ENCODE peak calls at places on chromosomes 5 and 9, in five cellular contexts. L, B, E, K and M are unnamed samples. For H3K36me3 and H3K27me3, the result is how much of the 10 kb centered on the place peaks cover.

GRCh38 chr9:68847765-68848164 is 142.7 kb downstream of the PIP5K1B start:
- DNase-seq in L (no peak), B (no peak), E (no peak), K (no peak), M (no peak)

GRCh38 chr5:19987594-19988345 is at the start of gene CDH18:
- DNase-seq in L (peak), B (peak), E (peak), K (peak), M (peak)

GRCh38 chr5:16616536-16617271 is at the start of gene RETREG1:
- DNase-seq in L (peak), B (peak), E (peak), K (no peak), M (peak)

GRCh38 chr5:75340714-75341478 is 3.9 kb downstream of the HMGCR start:
- DNase-seq in L (no peak), B (no peak), E (no peak), K (no peak), M (no peak)

GRCh38 chr5:115333164-115333563 is 36.7 kb upstream of the CCDC112 start:
- DNase-seq in L (no peak), B (no peak), E (no peak), K (peak), M (no peak)

GRCh38 chr9:70195456-70195855 is 63.3 kb upstream of the SMC5 start:
- DNase-seq in L (no peak), B (no peak), E (no peak), K (peak), M (no peak)

GRCh38 chr9:84397822-84398221 is 57.3 kb upstream of the SLC28A3 start:
- DNase-seq in L (peak), B (no peak), E (no peak), K (peak), M (no peak)

GRCh38 chr5:157137691-157138090 is 5.0 kb downstream of the MED7 start:
- DNase-seq in L (no peak), B (no peak), E (no peak), K (no peak), M (no peak)

GRCh38 chr5:173324115-173325001 is 3.9 kb downstream of the STC2 start:
- DNase-seq in L (peak), B (peak), E (no peak), K (peak), M (peak)

GRCh38 chr5:159928122-159928960 is 12.1 kb downstream of the ADRA1B start:
- DNase-seq in L (peak), B (peak), E (no peak), K (peak), M (no peak)

GRCh38 chr5:125560476-125561225 is 814.2 kb upstream of the ZNF608 start:
- DNase-seq in L (no peak), B (no peak), E (no peak), K (peak), M (no peak)

GRCh38 chr5:42605490-42605889 is 151.1 kb upstream of the CCDC152 start:
- DNase-seq in L (no peak), B (no peak), E (no peak), K (no peak), M (no peak)

GRCh38 chr9:126050605-126050990 is 276.0 kb upstream of the MVB12B start:
- DNase-seq in L (no peak), B (no peak), E (no peak), K (no peak), M (no peak)

GRCh38 chr5:124948062-124948753 is 201.8 kb upstream of the ZNF608 start:
- DNase-seq in L (no peak), B (peak), E (peak), K (no peak), M (no peak)

GRCh38 chr5:149181702-149182101 is 40.4 kb downstream of the ABLIM3 start:
- DNase-seq in L (no peak), B (no peak), E (no peak), K (peak), M (no peak)

GRCh38 chr5:9784231-9784630 is 154.1 kb upstream of the TAS2R1 start:
- DNase-seq in L (no peak), B (no peak), E (no peak), K (no peak), M (no peak)

GRCh38 chr5:179607449-179607931 is 16.0 kb downstream of the HNRNPH1 start:
- DNase-seq in L (peak), B (peak), E (no peak), K (no peak), M (no peak)

GRCh38 chr5:178115136-178115834 is 2.0 kb downstream of the N4BP3 start:
- DNase-seq in L (peak), B (no peak), E (no peak), K (no peak), M (peak)

GRCh38 chr5:145495741-145496140 is 339.4 kb downstream of the PRELID2 start:
- DNase-seq in L (peak), B (peak), E (no peak), K (peak), M (no peak)

GRCh38 chr5:172078726-172079345 is 72.4 kb upstream of the FBXW11 start:
- DNase-seq in L (no peak), B (peak), E (no peak), K (no peak), M (no peak)

GRCh38 chr5:78364005-78364404 is 3.6 kb downstream of the SCAMP1 start:
- DNase-seq in L (no peak), B (no peak), E (no peak), K (no peak), M (no peak)

GRCh38 chr5:42462089-42462488 is 38.9 kb downstream of the GHR start:
- DNase-seq in L (peak), B (no peak), E (no peak), K (no peak), M (no peak)

GRCh38 chr5:67081259-67081658 is 115.3 kb downstream of the CD180 start:
- DNase-seq in L (no peak), B (no peak), E (no peak), K (no peak), M (no peak)

GRCh38 chr5:69493235-69493925 is 790 bp downstream of the OCLN start:
- DNase-seq in L (peak), B (no peak), E (peak), K (no peak), M (peak)

GRCh38 chr9:99680191-99680590 is 141.5 kb upstream of the NR4A3 start:
- DNase-seq in L (peak), B (no peak), E (no peak), K (peak), M (no peak)

GRCh38 chr5:59716029-59716428 is 177.5 kb downstream of the PDE4D start:
- DNase-seq in L (no peak), B (no peak), E (no peak), K (no peak), M (no peak)

GRCh38 chr5:173764321-173765029 is 123.7 kb upstream of the CPEB4 start:
- DNase-seq in L (peak), B (peak), E (peak), K (peak), M (peak)

GRCh38 chr5:154271466-154271865 is 80.9 kb downstream of the GALNT10 start:
- DNase-seq in L (peak), B (no peak), E (no peak), K (no peak), M (no peak)

GRCh38 chr5:32044904-32045303 is 129.2 kb downstream of the GOLPH3 start:
- DNase-seq in L (peak), B (no peak), E (no peak), K (peak), M (no peak)

GRCh38 chr5:168136340-168136739 is 155.1 kb upstream of the WWC1 start:
- DNase-seq in L (no peak), B (no peak), E (no peak), K (no peak), M (no peak)

GRCh38 chr9:21800931-21801682 is 1.3 kb upstream of the MTAP start:
- DNase-seq in L (peak), B (no peak), E (no peak), K (no peak), M (no peak)
- H3K4me3 ChIP-seq in L (peak), B (peak), E (peak), K (peak), M (no peak)

GRCh38 chr9:134706522-134706921 is 64.9 kb downstream of the COL5A1 start:
- DNase-seq in L (no peak), B (peak), E (no peak), K (peak), M (no peak)
- H3K36me3 ChIP-seq in L (half or more), B (under half), E (under half), K (half or more), M (under half)

DNA sequence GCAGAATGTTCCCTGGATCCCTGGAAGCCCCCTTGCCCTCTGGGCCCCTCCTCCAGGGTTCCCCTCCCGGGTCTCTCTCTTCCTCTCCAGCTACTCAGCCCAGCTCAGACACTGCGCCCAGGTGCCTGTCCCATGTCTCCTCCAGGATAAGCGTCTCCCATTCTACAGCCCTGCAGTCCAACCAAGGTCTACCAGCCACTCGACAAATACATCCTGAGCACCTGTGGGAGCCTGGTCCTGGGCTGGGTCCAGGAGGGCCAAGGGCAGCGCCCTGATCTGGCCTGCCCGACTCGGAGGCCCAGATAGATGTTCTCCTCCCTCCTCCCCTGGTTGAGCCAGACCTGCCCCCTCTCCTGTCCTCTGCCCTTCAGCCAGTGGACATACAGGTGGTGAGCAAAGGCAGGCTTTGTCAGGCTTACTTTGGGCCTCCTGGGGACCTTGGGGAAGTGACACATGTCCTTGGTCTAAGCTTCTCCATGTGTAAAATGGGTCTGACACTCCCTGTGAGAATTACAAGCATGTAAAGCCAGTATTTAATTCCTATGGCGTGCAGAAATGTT is 1.4 kb downstream of the FLT4 start:
- DNase-seq in L (peak), B (no peak), E (no peak), K (no peak), M (peak)
- H3K27me3 ChIP-seq in L (under half), B (under half), E (half or more), K (under half), M (under half)

GRCh38 chr5:132101385-132101880 is 27.8 kb downstream of the CSF2 start:
- DNase-seq in L (no peak), B (no peak), E (no peak), K (no peak), M (no peak)
- H3K4me3 ChIP-seq in L (no peak), B (no peak), E (no peak), K (no peak), M (no peak)

DNA sequence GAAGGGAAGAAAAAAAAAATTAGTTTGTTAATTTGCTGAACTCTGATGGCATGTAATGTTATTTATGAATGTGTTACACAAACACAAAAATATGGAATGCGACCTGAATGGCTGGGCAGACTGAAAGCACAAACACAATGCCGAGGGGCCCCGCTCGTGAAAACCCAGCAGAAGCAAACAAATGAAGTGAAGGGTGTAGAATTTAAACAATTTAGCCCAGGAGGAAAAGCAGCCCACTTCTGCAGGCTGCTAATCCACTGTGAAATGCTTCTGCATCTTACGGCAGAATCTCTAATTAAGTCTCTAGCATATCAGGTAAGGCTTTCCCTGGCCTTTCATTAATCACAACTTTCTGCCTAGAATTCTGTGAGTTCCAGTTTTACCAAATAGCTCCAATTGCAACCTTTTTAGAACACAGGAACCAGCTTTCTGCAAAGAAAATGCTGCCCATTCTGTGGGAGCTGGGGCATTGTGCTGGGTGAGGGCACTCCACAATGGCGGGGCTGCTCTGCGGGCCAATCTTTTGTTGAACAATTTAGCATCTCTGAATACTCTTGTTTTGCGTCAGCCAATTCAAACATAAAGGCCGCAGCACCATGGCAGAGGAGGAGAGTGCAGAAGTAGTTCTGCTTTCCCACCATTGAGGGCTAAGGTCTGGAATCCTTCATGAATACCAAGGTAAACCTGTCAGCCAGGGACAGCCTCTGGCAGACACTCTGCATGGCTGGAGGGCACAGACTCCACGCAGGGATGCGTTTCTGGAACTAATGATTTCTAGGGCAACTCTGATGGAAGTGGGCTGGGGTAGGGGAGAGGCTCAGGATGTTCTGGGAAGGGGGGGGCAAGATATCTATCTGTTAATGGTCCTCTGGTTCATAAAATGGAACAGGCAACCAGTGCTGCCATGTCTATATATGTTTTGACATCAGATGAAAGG is 66.3 kb downstream of the PTCH1 start:
- DNase-seq in L (no peak), B (no peak), E (peak), K (no peak), M (no peak)
- H3K36me3 ChIP-seq in L (under half), B (under half), E (under half), K (half or more), M (under half)

DNA sequence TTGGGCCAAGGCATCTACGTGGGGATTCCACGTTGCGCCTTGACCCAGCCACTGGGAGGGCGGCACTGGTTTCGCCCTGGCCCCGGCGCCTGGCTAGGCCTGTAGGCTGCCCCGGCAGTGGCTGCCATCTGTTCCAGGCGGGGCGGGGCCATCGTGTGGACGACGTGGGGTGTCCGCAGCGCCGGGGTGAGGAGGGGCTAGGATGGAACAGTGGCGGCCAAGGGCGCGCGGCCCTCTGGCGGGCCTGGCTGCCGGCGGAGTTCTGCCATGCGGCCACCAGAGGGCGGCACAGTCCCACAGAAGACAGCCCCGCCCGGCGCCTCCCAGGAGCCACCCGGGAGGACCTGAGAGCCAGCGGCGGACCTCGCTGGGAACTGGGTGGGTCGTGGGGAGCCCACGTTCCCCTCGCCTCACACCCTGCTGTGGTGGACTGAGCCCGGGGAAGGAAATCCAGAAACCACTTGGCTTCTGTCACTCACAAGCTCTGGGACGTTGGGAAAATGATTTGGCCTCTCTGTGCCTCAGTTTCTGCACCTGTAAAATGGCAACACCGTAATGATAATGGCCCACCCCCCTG is 22.6 kb upstream of the RAPGEF1 start:
- DNase-seq in L (peak), B (peak), E (peak), K (peak), M (peak)
- H3K27me3 ChIP-seq in L (under half), B (under half), E (under half), K (under half), M (under half)

GRCh38 chr5:39172593-39172992 is 46.8 kb downstream of the FYB1 start:
- DNase-seq in L (no peak), B (no peak), E (no peak), K (no peak), M (no peak)
- H3K4me3 ChIP-seq in L (no peak), B (no peak), E (no peak), K (no peak), M (no peak)

GRCh38 chr9:36530224-36530623 is 42.5 kb upstream of the MELK start:
- DNase-seq in L (no peak), B (no peak), E (no peak), K (no peak), M (no peak)
- H3K36me3 ChIP-seq in L (under half), B (under half), E (under half), K (under half), M (under half)

DNA sequence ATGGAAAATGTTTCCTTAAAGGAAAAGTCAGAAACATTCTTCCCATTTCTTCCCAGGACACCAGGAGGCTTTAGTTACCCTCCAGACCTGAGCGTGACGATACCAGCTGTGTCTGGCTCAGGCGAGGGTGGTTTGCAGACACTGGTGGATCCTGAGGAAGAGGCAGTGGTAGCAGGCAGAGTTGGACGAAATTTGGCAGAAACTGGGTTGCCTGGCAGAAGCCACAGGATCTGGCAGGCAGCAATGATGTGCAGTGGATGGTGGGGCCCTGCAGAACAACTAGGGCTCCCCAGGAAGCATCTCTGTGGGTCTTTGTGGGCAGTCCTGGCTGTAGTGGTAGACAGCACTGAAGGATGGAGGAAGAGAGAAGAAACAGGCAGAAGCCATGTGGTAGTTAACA is 211.7 kb downstream of the DMRT2 start:
- DNase-seq in L (no peak), B (no peak), E (no peak), K (no peak), M (no peak)
- H3K27me3 ChIP-seq in L (under half), B (under half), E (under half), K (under half), M (under half)

GRCh38 chr9:129836342-129837007 is 1.2 kb downstream of the USP20 start:
- DNase-seq in L (no peak), B (no peak), E (no peak), K (no peak), M (peak)

GRCh38 chr9:129838707-129839259 is 3.5 kb downstream of the USP20 start:
- DNase-seq in L (peak), B (peak), E (no peak), K (peak), M (no peak)

GRCh38 chr9:129840024-129840423 is 4.8 kb downstream of the USP20 start:
- DNase-seq in L (no peak), B (no peak), E (no peak), K (no peak), M (no peak)

GRCh38 chr9:129841071-129841470 is 5.8 kb downstream of the USP20 start:
- DNase-seq in L (no peak), B (no peak), E (no peak), K (no peak), M (no peak)

GRCh38 chr9:129839324-129840023 is 4.2 kb downstream of the USP20 start:
- DNase-seq in L (peak), B (no peak), E (no peak), K (no peak), M (peak)
- H3K4me3 ChIP-seq in L (peak), B (no peak), E (no peak), K (no peak), M (no peak)